ENCODE peak calls at places on chromosome X, in four cellular contexts. W is cardiac muscle cell, S is cardiac fibroblast, O is SK-N-MC. I is an unnamed sample.

GRCh38 chrX:151870603-151871002 is 42.1 kb upstream of the MAGEA4 start:
- DNase-seq in O (no peak), W (peak), S (peak), I (no peak)

GRCh38 chrX:139750390-139750789 is 42.4 kb upstream of the MCF2 start:
- DNase-seq in W (peak), S (no peak), O (no peak), I (no peak)

GRCh38 chrX:69024931-69025330 is 140.3 kb downstream of the PJA1 start:
- DNase-seq in W (peak), O (no peak), S (peak), I (no peak)

GRCh38 chrX:13689519-13690211 is 737 bp downstream of the RAB9A start:
- DNase-seq in W (peak), S (peak), O (no peak), I (no peak)

GRCh38 chrX:44947995-44948394 is 75.0 kb downstream of the KDM6A start:
- DNase-seq in W (no peak), S (no peak), O (no peak), I (no peak)

GRCh38 chrX:134625315-134625718 is 33.0 kb downstream of the PLAC1 start:
- DNase-seq in W (no peak), O (no peak), S (peak), I (no peak)

GRCh38 chrX:19065535-19065934 is 56.7 kb downstream of the ADGRG2 start:
- DNase-seq in O (no peak), S (no peak), W (no peak), I (no peak)

GRCh38 chrX:12332786-12333347 is 194.6 kb downstream of the FRMPD4 start:
- DNase-seq in S (no peak), W (no peak), O (no peak), I (no peak)

GRCh38 chrX:1394731-1395501 is 3.0 kb upstream of the SLC25A6 start:
- DNase-seq in W (no peak), O (no peak), S (peak), I (no peak)

GRCh38 chrX:22314692-22315091 is 42.0 kb downstream of the CBLL2 start:
- DNase-seq in O (no peak), S (peak), W (no peak), I (no peak)

GRCh38 chrX:16700734-16701133 is 11.7 kb downstream of the CTPS2 start:
- DNase-seq in W (no peak), O (no peak), S (no peak), I (no peak)

GRCh38 chrX:150478496-150479492 is 89.6 kb upstream of the MTM1 start:
- DNase-seq in O (no peak), W (no peak), S (no peak), I (no peak)

GRCh38 chrX:84710611-84711010 is 208.4 kb upstream of the HDX start:
- DNase-seq in S (no peak), W (no peak), O (no peak), I (no peak)

GRCh38 chrX:118117069-118117405 is 427 bp upstream of the KLHL13 start:
- DNase-seq in S (no peak), W (no peak), O (no peak), I (no peak)
- H3K4me3 ChIP-seq in S (peak), W (peak), O (peak), I (no peak)

GRCh38 chrX:103747199-103747598 is 29.4 kb upstream of the PLP1 start:
- DNase-seq in S (no peak), O (no peak), W (no peak), I (no peak)

GRCh38 chrX:103741879-103742278 is 31.2 kb downstream of the TMEM31 start:
- DNase-seq in S (no peak), O (no peak), W (no peak), I (no peak)

GRCh38 chrX:103742339-103742738 is 31.6 kb downstream of the TMEM31 start:
- DNase-seq in S (no peak), O (no peak), W (no peak), I (no peak)
- H3K4me3 ChIP-seq in S (no peak), O (no peak), W (no peak), I (no peak)

GRCh38 chrX:104307341-104307740 is 52.6 kb upstream of the ESX1 start:
- DNase-seq in S (no peak), O (no peak), W (no peak), I (no peak)

GRCh38 chrX:104309169-104309568 is 54.4 kb upstream of the ESX1 start:
- DNase-seq in S (no peak), W (no peak), O (no peak), I (no peak)

GRCh38 chrX:104306180-104306579 is 51.4 kb upstream of the ESX1 start:
- DNase-seq in W (no peak), O (no peak), S (no peak), I (no peak)

GRCh38 chrX:104310657-104311056 is 55.9 kb upstream of the ESX1 start:
- DNase-seq in W (no peak), O (no peak), S (no peak), I (no peak)

GRCh38 chrX:104310084-104310483 is 55.4 kb upstream of the ESX1 start:
- DNase-seq in O (no peak), W (peak), S (peak), I (no peak)
- H3K4me3 ChIP-seq in O (no peak), W (no peak), S (peak), I (no peak)

DNA sequence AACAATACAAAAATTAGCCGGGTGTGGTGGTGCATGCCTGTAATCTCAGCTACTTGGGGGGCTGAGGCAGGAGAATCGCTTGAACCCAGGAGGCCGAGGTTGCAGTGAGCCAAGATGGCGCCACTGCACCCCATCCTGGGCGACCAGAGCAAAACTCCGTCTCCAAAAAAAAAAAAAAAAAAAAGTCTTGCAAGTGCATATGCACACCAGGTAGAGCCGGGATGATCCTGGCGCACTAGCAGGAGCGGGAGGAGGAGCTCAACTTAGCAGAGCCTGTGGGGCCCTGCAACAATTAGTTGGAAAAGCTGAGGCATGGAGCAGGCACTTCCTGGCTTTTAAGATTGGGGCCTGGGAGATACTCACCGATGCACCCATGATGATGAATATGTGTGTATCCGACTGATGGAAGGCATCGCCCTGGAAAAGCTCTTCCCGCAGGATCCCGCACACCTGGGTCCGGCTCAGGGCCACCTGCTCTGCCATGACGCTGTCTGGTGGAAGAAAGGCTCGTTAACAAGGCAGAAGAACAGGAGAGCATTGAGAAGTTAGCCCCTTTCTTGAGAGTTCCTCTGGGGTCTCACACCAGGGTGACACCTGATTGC is 872 bp downstream of the G6PD start:
- DNase-seq in S (no peak), W (no peak), O (no peak), I (no peak)
- H3K4me3 ChIP-seq in S (peak), W (peak), O (peak), I (peak)

GRCh38 chrX:71251456-71251973 is 2.4 kb downstream of the ZMYM3 start:
- DNase-seq in O (no peak), W (no peak), S (no peak), I (no peak)

GRCh38 chrX:71256051-71256450 is 2.1 kb upstream of the ZMYM3 start:
- DNase-seq in W (peak), O (no peak), S (peak), I (no peak)

GRCh38 chrX:71252221-71252620 is 1.7 kb downstream of the ZMYM3 start:
- DNase-seq in W (no peak), O (no peak), S (no peak), I (no peak)

GRCh38 chrX:71253253-71254091 is 468 bp downstream of the ZMYM3 start:
- DNase-seq in W (peak), O (no peak), S (peak), I (no peak)

GRCh38 chrX:71254092-71254941 is at the start of gene ZMYM3:
- DNase-seq in S (peak), W (peak), O (no peak), I (peak)
- H3K4me3 ChIP-seq in S (peak), W (peak), O (peak), I (peak)

DNA sequence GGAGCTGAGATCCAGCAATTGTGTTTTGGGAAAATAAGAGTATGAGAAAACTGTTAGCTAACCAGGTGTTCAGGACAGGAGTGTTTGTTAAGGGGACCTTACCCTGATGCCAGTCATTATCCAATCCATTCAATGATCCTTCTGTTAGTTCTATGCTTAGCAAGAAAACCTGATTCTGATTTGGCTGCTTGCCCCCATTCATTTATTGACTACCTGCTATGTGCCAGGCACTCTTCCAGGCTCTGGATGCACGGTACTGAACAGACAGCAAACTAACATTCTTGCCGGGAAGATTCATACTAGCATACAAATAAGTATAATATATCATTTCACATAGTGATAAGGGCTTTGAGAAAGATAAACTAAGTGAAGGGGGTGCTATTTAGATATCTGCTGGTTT is 1.0 kb upstream of the MECP2 start:
- DNase-seq in O (no peak), W (no peak), S (no peak), I (no peak)
- H3K4me3 ChIP-seq in O (no peak), W (no peak), S (no peak), I (no peak)

GRCh38 chrX:119482041-119482440 is 13.8 kb downstream of the SLC25A5 start:
- DNase-seq in W (no peak), S (no peak), O (no peak), I (no peak)
- H3K4me3 ChIP-seq in W (peak), S (peak), O (no peak), I (no peak)

GRCh38 chrX:110944323-110944761 is 148.7 kb upstream of the CHRDL1 start:
- DNase-seq in W (no peak), O (no peak), S (no peak), I (no peak)
- H3K4me3 ChIP-seq in W (peak), O (no peak), S (no peak), I (no peak)

DNA sequence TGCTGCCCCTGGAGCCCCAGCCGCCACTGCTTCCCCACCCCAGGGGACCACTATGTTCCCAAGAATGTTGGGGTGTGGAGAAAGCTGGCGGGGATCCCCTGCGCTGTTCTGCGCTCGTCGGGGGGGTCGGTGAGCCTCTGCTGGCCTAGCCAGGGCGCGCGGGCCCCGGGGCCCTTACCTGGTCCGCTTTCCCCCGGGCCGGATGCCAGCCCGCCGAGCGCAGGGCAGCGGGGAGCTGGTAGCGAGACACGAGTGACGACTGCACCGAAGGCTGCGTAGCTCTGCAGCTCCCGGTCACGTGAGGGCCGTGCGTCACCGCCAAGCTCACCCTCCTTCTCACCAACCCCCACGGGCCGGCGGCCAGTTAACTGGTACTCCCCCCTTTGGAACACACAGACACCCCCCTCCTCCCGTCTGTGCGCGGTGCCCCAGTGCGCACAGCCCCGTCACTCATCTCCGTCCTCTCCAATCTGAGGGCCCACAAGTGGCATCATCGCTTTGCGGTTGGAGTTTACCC is at the start of gene BEX1:
- DNase-seq in S (peak), O (no peak), W (peak), I (peak)
- H3K4me3 ChIP-seq in S (peak), O (no peak), W (peak), I (peak)